ENCODE peak calls at places on chromosomes 6 and 20, in six cellular contexts. K is CD8-positive, alpha-beta T cell; E is pancreas; N is nephron progenitor cell; H is prostate gland; C is fibroblast of pulmonary artery. Y is an unnamed sample.

GRCh38 chr20:44356353-44356723 is 839 bp downstream of the HNF4A start:
- DNase-seq in N (no peak), E (no peak), K (no peak), C (peak; percentile 30), H (no peak), Y (no peak)

GRCh38 chr6:116705917-116706316 is 24.9 kb downstream of the KPNA5 start:
- DNase-seq in N (no peak), E (no peak), H (no peak), K (no peak), C (no peak), Y (no peak)

GRCh38 chr6:161169690-161170089 is 104.2 kb downstream of the AGPAT4 start:
- DNase-seq in C (peak; percentile 57), H (no peak), K (no peak), E (peak; percentile 53), N (no peak), Y (peak; percentile 79)

GRCh38 chr6:32244946-32245398 is 21.1 kb upstream of the NOTCH4 start:
- DNase-seq in E (peak; percentile 71), K (peak; percentile 65), H (peak; percentile 71), N (peak; percentile 90), C (peak; percentile 79), Y (peak; percentile 74)

GRCh38 chr6:145139451-145139850 is 595.9 kb downstream of the EPM2A start:
- DNase-seq in E (no peak), N (no peak), C (no peak), K (no peak), H (no peak), Y (peak; percentile 81)

GRCh38 chr6:32113386-32114352 is 4.5 kb upstream of the TNXB start:
- DNase-seq in H (no peak), N (peak; percentile 40), C (peak; percentile 98), K (no peak), E (peak; percentile 68), Y (peak; percentile 67)

GRCh38 chr6:109626311-109626710 is 64.7 kb downstream of the AK9 start:
- DNase-seq in N (no peak), C (peak; percentile 10), K (no peak), H (no peak), E (no peak), Y (peak; percentile 6)

GRCh38 chr6:67717281-67717680 is 917.8 kb upstream of the ADGRB3 start:
- DNase-seq in C (peak; percentile 67), N (no peak), K (no peak), H (no peak), E (no peak), Y (no peak)

GRCh38 chr6:79467716-79468115 is 69.5 kb downstream of the LCA5 start:
- DNase-seq in H (no peak), K (no peak), N (no peak), C (no peak), E (no peak), Y (no peak)

GRCh38 chr20:53794529-53795115 is 201.0 kb upstream of the ZNF217 start:
- DNase-seq in C (no peak), E (no peak), K (no peak), H (no peak), N (no peak), Y (no peak)

GRCh38 chr6:148440877-148441453 is 98.3 kb downstream of the SASH1 start:
- DNase-seq in C (peak; percentile 98), E (peak; percentile 62), N (peak; percentile 13), H (peak; percentile 47), K (no peak), Y (peak; percentile 95)

GRCh38 chr6:73085362-73085975 is 139.8 kb downstream of the KHDC1L start:
- DNase-seq in E (no peak), H (no peak), N (peak; percentile 41), C (no peak), K (no peak), Y (no peak)

GRCh38 chr20:18981956-18982539 is 168.5 kb downstream of the SCP2D1 start:
- DNase-seq in K (no peak), N (no peak), H (no peak), C (no peak), E (no peak), Y (no peak)

GRCh38 chr6:3794092-3794491 is 42.6 kb upstream of the PXDC1 start:
- DNase-seq in N (no peak), K (no peak), C (no peak), E (no peak), H (no peak), Y (no peak)

GRCh38 chr6:41741625-41742490 is 5.3 kb downstream of the PGC start:
- DNase-seq in H (no peak), N (no peak), C (no peak), K (no peak), E (no peak), Y (peak; percentile 24)

GRCh38 chr20:16527438-16527837 is 45.8 kb downstream of the KIF16B start:
- DNase-seq in E (no peak), K (no peak), N (no peak), H (no peak), C (no peak), Y (no peak)

GRCh38 chr6:109059591-109060021 is 35.0 kb downstream of the SESN1 start:
- DNase-seq in C (peak; percentile 87), N (no peak), H (no peak), E (no peak), K (no peak), Y (peak; percentile 71)

GRCh38 chr6:153231048-153231635 is 100.1 kb upstream of the RGS17 start:
- DNase-seq in H (no peak), N (peak; percentile 81), K (no peak), E (peak; percentile 53), C (peak; percentile 63), Y (peak; percentile 74)

GRCh38 chr20:58405504-58406291 is 16.7 kb downstream of the VAPB start:
- DNase-seq in E (no peak), N (no peak), C (no peak), K (no peak), H (no peak), Y (no peak)

GRCh38 chr6:157497579-157497978 is 116.6 kb downstream of the ZDHHC14 start:
- DNase-seq in K (no peak), C (no peak), E (no peak), N (no peak), H (no peak), Y (no peak)

GRCh38 chr6:147222160-147222838 is 18.1 kb downstream of the STXBP5 start:
- DNase-seq in N (no peak), C (peak; percentile 48), E (no peak), H (no peak), K (no peak), Y (peak; percentile 24)
- TF ChIP-seq CTCF in N (peak; percentile 33), C (peak; percentile 57), E (peak; percentile 12), H (peak; percentile 44), K (peak; percentile 58), Y (peak; percentile 27)

DNA sequence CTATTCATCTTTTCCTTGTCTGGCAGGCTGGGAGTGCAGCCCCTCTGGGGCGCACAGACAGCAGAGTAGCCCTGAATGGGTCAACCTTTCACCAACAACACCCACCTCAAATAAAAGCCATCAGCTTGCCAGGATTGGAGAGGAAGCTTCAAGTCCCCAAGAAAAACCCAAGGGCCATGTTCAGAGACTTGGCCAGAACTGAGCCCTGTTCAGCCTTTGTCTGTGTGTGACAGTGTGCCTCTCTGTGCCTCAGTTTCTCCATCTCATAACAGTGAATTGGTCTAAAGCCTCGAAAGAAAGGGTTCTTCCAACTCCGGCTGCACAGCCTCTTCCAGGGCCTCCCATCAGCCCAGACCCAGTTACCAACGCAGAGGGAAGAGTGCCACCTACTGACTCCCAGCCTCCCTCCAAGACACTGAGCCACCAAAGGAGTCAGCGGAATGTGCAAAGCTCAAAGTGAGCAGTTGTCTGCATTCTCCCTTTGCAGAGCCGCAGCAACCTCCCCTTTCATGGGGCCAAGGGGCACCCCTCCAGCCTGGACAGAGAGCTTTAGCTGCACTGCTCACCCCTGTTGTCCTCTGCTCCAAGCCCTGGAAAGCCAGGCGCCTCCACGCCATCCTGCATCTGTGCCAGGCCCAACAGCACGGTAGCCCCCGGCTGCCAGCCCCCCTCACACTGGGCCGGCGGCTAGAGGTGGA is 82.7 kb upstream of the TOP1 start:
- DNase-seq in C (peak; percentile 64), K (no peak), N (peak; percentile 69), H (peak; percentile 41), E (no peak), Y (peak; percentile 52)
- TF ChIP-seq CTCF in C (peak; percentile 64), K (no peak), N (peak; percentile 55), H (peak; percentile 52), E (no peak), Y (peak; percentile 16)

GRCh38 chr6:102679844-102680243 is 1286.3 kb downstream of the GRIK2 start:
- DNase-seq in N (no peak), E (no peak), H (no peak), C (no peak), K (no peak), Y (no peak)
- TF ChIP-seq CTCF in N (no peak), E (no peak), H (no peak), C (no peak), K (no peak), Y (no peak)

GRCh38 chr6:29968905-29969304 is 26.6 kb downstream of the HLA-A start:
- DNase-seq in N (no peak), E (no peak), C (no peak), H (no peak), K (no peak), Y (no peak)

GRCh38 chr6:29964904-29965872 is 22.9 kb downstream of the HLA-A start:
- DNase-seq in C (peak; percentile 85), H (peak; percentile 83), N (peak; percentile 35), E (peak; percentile 81), K (peak; percentile 64), Y (peak; percentile 88)

GRCh38 chr6:29965873-29966601 is 23.7 kb downstream of the HLA-A start:
- DNase-seq in K (peak; percentile 46), H (peak; percentile 57), E (peak; percentile 93), N (no peak), C (peak; percentile 39), Y (peak; percentile 88)

GRCh38 chr6:29968130-29968529 is 25.8 kb downstream of the HLA-A start:
- DNase-seq in E (no peak), H (no peak), N (no peak), C (peak; percentile 53), K (no peak), Y (peak; percentile 90)

DNA sequence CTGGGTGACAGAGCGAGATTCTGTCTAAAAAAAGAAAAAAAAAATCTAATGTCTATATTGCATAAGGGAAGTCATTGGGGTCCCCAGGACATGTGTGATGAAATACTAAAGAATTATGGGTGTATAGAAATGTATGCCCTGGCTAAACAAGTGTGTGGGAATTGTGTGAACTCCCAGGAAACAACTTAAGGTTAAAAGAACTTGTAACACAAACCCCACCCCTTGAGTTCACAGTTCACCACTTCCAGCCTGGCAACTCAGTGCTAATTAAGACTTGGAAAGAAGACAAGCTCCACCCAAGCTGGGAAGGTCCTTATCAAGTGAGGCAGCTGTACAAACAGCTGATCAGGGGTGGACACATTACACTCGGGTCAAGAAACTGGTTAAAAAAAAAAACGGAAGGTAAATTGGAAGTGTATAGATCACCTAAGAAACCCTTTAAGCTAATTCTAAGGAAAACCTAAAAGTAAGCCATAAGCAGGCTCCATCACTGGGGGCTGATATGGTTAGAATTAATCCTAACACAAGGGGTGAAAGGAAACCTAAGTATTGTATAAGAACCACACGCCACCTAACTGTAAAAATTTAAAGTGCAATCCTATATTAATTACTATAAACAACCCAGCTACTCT is 25.2 kb downstream of the HLA-A start:
- DNase-seq in N (no peak), K (no peak), C (no peak), E (peak; percentile 47), H (no peak), Y (peak; percentile 68)
- TF ChIP-seq CTCF in N (no peak), K (no peak), C (peak; percentile 21), E (no peak), H (no peak), Y (peak; percentile 38)

Y was measured in MCF 10A.